ENCODE peak calls at places on chromosomes 1 and 21, in five cellular contexts. Z, A, C, L and M are unnamed samples.

GRCh38 chr1:205258313-205259176 is 30.8 kb downstream of the TMCC2 start:
- DNase-seq in Z (peak), A (peak), C (peak), L (no peak), M (peak)

GRCh38 chr1:230276401-230276800 is 149.7 kb downstream of the PGBD5 start:
- DNase-seq in Z (no peak), A (no peak), C (no peak), L (no peak), M (no peak)

GRCh38 chr1:234969011-234969441 is 159.6 kb downstream of the TOMM20 start:
- DNase-seq in Z (no peak), A (no peak), C (no peak), L (no peak), M (no peak)

GRCh38 chr1:230142608-230143209 is 75.7 kb downstream of the GALNT2 start:
- DNase-seq in Z (no peak), A (no peak), C (peak), L (no peak), M (no peak)

GRCh38 chr1:248373761-248374160 is 1.8 kb upstream of the OR2T6 start:
- DNase-seq in Z (no peak), A (peak), C (no peak), L (no peak), M (peak)

GRCh38 chr1:8670371-8670818 is 147.0 kb downstream of the RERE start:
- DNase-seq in Z (no peak), A (no peak), C (peak), L (no peak), M (no peak)

GRCh38 chr1:209556159-209556690 is 27.3 kb upstream of the CAMK1G start:
- DNase-seq in Z (no peak), A (no peak), C (no peak), L (no peak), M (no peak)

GRCh38 chr1:22473952-22474351 is 22.3 kb downstream of the ZBTB40 start:
- DNase-seq in Z (no peak), A (no peak), C (no peak), L (no peak), M (no peak)

GRCh38 chr1:214215583-214215982 is 65.4 kb upstream of the SMYD2 start:
- DNase-seq in Z (no peak), A (no peak), C (no peak), L (no peak), M (no peak)

GRCh38 chr1:213958346-213958745 is 29.4 kb upstream of the PROX1 start:
- DNase-seq in Z (no peak), A (no peak), C (no peak), L (no peak), M (no peak)

GRCh38 chr1:84960371-84960770 is 36.5 kb downstream of the MCOLN2 start:
- DNase-seq in Z (no peak), A (peak), C (peak), L (no peak), M (no peak)

GRCh38 chr1:78491311-78492071 is 717 bp downstream of the PTGFR start:
- DNase-seq in Z (no peak), A (peak), C (peak), L (no peak), M (peak)

GRCh38 chr21:35095859-35096291 is 46.8 kb upstream of the RUNX1 start:
- DNase-seq in Z (no peak), A (no peak), C (no peak), L (no peak), M (no peak)

GRCh38 chr21:35416866-35417453 is 367.9 kb upstream of the RUNX1 start:
- DNase-seq in Z (no peak), A (no peak), C (no peak), L (no peak), M (no peak)

GRCh38 chr21:33587792-33588484 is 546 bp downstream of the DONSON start:
- DNase-seq in Z (no peak), A (peak), C (peak), L (no peak), M (peak)

GRCh38 chr1:205739348-205740160 is 10.4 kb downstream of the NUCKS1 start:
- DNase-seq in Z (no peak), A (no peak), C (peak), L (no peak), M (peak)

GRCh38 chr1:225695578-225696332 is 42.8 kb upstream of the ENAH start:
- DNase-seq in Z (no peak), A (peak), C (no peak), L (no peak), M (no peak)

GRCh38 chr1:44501022-44501910 is 96.2 kb downstream of the RNF220 start:
- DNase-seq in Z (peak), A (no peak), C (peak), L (no peak), M (no peak)

GRCh38 chr1:45843474-45843905 is 40.1 kb downstream of the MAST2 start:
- DNase-seq in Z (no peak), A (peak), C (peak), L (no peak), M (no peak)

GRCh38 chr1:77631302-77631701 is 51.2 kb downstream of the ZZZ3 start:
- DNase-seq in Z (no peak), A (no peak), C (no peak), L (no peak), M (no peak)

GRCh38 chr1:19852036-19852435 is 30.2 kb upstream of the OTUD3 start:
- DNase-seq in Z (no peak), A (no peak), C (peak), L (no peak), M (no peak)

GRCh38 chr1:40507973-40508372 is 594 bp upstream of the EXO5 start:
- DNase-seq in Z (no peak), A (no peak), C (no peak), L (no peak), M (no peak)

GRCh38 chr1:43573066-43573799 is 42.5 kb downstream of the PTPRF start:
- DNase-seq in Z (no peak), A (no peak), C (peak), L (no peak), M (no peak)

GRCh38 chr1:59767119-59767518 is 47.6 kb upstream of the HOOK1 start:
- DNase-seq in Z (no peak), A (no peak), C (no peak), L (no peak), M (no peak)

GRCh38 chr1:41804176-41804575 is 114.5 kb downstream of the HIVEP3 start:
- DNase-seq in Z (no peak), A (no peak), C (no peak), L (no peak), M (no peak)

GRCh38 chr1:243474384-243474851 is 218.6 kb downstream of the SDCCAG8 start:
- DNase-seq in Z (no peak), A (no peak), C (peak), L (no peak), M (no peak)

GRCh38 chr1:89351622-89352311 is 12.1 kb upstream of the GBP6 start:
- DNase-seq in Z (no peak), A (no peak), C (peak), L (no peak), M (no peak)

GRCh38 chr1:1286313-1287261 is 6.4 kb downstream of the SCNN1D start:
- DNase-seq in Z (no peak), A (no peak), C (no peak), L (no peak), M (no peak)